ENCODE peak calls at places on chromosomes 5 and 9, in four cellular contexts. C is T-cell, H is BE2C, B is NCI-H748 treated with DMSO at 0.1 percent for 48 hours. D is an unnamed sample.

GRCh38 chr9:137630126-137630525 is 11.3 kb downstream of the EHMT1 start:
- DNase-seq in C (no peak), H (no peak), B (no peak), D (no peak)

GRCh38 chr5:112146323-112146848 is 272.7 kb downstream of the EPB41L4A start:
- DNase-seq in C (no peak), H (no peak), B (no peak), D (no peak)

GRCh38 chr9:116589392-116590354 is 97.4 kb upstream of the TRIM32 start:
- DNase-seq in C (no peak), H (peak), B (no peak), D (no peak)

GRCh38 chr9:114282104-114282485 is 40.8 kb upstream of the ORM1 start:
- DNase-seq in C (no peak), H (no peak), B (no peak), D (peak)

GRCh38 chr5:22850981-22851380 is 2.2 kb downstream of the CDH12 start:
- DNase-seq in C (no peak), H (no peak), B (no peak), D (no peak)

GRCh38 chr5:55917402-55918096 is 66.4 kb downstream of the IL31RA start:
- DNase-seq in C (no peak), H (no peak), B (no peak), D (no peak)

GRCh38 chr9:133976888-133977287 is 15.2 kb downstream of the VAV2 start:
- DNase-seq in C (no peak), H (no peak), B (no peak), D (peak)

GRCh38 chr9:126511426-126511825 is 102.3 kb upstream of the LMX1B start:
- DNase-seq in C (no peak), H (no peak), B (no peak), D (no peak)

GRCh38 chr5:108381955-108382783 is at the start of gene FBXL17:
- DNase-seq in C (peak), H (peak), B (peak), D (peak)

GRCh38 chr5:110386782-110387181 is 339.7 kb downstream of the TMEM232 start:
- DNase-seq in C (no peak), H (no peak), B (no peak), D (no peak)

GRCh38 chr5:102089883-102090282 is 206.2 kb downstream of the SLCO4C1 start:
- DNase-seq in C (no peak), H (no peak), B (no peak), D (no peak)

GRCh38 chr5:9302228-9302627 is 243.6 kb downstream of the SEMA5A start:
- DNase-seq in C (no peak), H (no peak), B (no peak), D (no peak)

GRCh38 chr9:114171500-114171899 is 16.2 kb downstream of the COL27A1 start:
- DNase-seq in C (no peak), H (no peak), B (no peak), D (no peak)

GRCh38 chr9:31740705-31741104 is 643.7 kb upstream of the ACO1 start:
- DNase-seq in C (no peak), H (no peak), B (no peak), D (no peak)

GRCh38 chr5:169980418-169981053 is at the start of gene INSYN2B:
- DNase-seq in C (no peak), H (peak), B (peak), D (no peak)

GRCh38 chr5:95808686-95809413 is 13.7 kb downstream of the GLRX start:
- DNase-seq in C (peak), H (no peak), B (no peak), D (no peak)

GRCh38 chr5:124193371-124193789 is 553.1 kb downstream of the ZNF608 start:
- DNase-seq in C (no peak), H (peak), B (no peak), D (no peak)

GRCh38 chr5:119386945-119387344 is 31.1 kb downstream of the TNFAIP8 start:
- DNase-seq in C (no peak), H (no peak), B (no peak), D (no peak)

GRCh38 chr5:79973511-79973910 is 17.6 kb downstream of the MTX3 start:
- DNase-seq in C (no peak), H (peak), B (no peak), D (no peak)

GRCh38 chr9:37749129-37749528 is 4.5 kb upstream of the TRMT10B start:
- DNase-seq in C (no peak), H (no peak), B (no peak), D (no peak)

GRCh38 chr5:176447538-176447981 is 625 bp upstream of the FAF2 start:
- DNase-seq in C (peak), H (peak), B (peak), D (peak)

GRCh38 chr9:96464426-96464825 is 14.5 kb downstream of the HABP4 start:
- DNase-seq in C (no peak), H (no peak), B (no peak), D (no peak)

GRCh38 chr9:89606049-89606481 is 1.3 kb downstream of the GADD45G start:
- DNase-seq in C (peak), H (peak), B (peak), D (peak)

GRCh38 chr9:88814521-88815101 is 176.7 kb upstream of the S1PR3 start:
- DNase-seq in C (no peak), H (peak), B (no peak), D (no peak)

GRCh38 chr9:99831857-99832557 is 10.3 kb downstream of the NR4A3 start:
- DNase-seq in C (no peak), H (no peak), B (no peak), D (no peak)

GRCh38 chr5:1281038-1281882 is 13.6 kb downstream of the TERT start:
- DNase-seq in C (no peak), H (no peak), B (no peak), D (peak)

GRCh38 chr9:122609810-122610209 is 4.7 kb upstream of the OR1Q1 start:
- DNase-seq in C (no peak), H (no peak), B (no peak), D (no peak)

GRCh38 chr5:124659798-124660197 is 86.6 kb downstream of the ZNF608 start:
- DNase-seq in C (no peak), H (no peak), B (peak), D (no peak)

GRCh38 chr5:149174847-149175234 is 33.5 kb downstream of the ABLIM3 start:
- DNase-seq in C (no peak), H (no peak), B (no peak), D (no peak)

GRCh38 chr5:139193928-139194327 is 4.2 kb downstream of the SIL1 start:
- DNase-seq in C (no peak), H (no peak), B (no peak), D (no peak)

GRCh38 chr9:125732562-125732961 is 14.6 kb upstream of the PBX3 start:
- DNase-seq in C (no peak), H (no peak), B (no peak), D (no peak)

GRCh38 chr5:67234671-67235176 is 38.1 kb upstream of the CD180 start:
- DNase-seq in C (no peak), H (peak), B (no peak), D (no peak)

GRCh38 chr5:132825165-132825823 is 5.2 kb downstream of the SHROOM1 start:
- DNase-seq in C (no peak), H (no peak), B (no peak), D (no peak)

GRCh38 chr5:167657016-167657415 is 634.4 kb upstream of the WWC1 start:
- DNase-seq in C (no peak), H (no peak), B (no peak), D (no peak)

GRCh38 chr5:152066760-152067159 is 142.1 kb upstream of the GLRA1 start:
- DNase-seq in C (no peak), H (no peak), B (no peak), D (no peak)

GRCh38 chr9:132600326-132600984 is 18.0 kb downstream of the BARHL1 start:
- DNase-seq in C (no peak), H (no peak), B (no peak), D (no peak)